ENCODE peak calls at places on chromosomes 5 and 9, in ten cellular contexts. V, B, F, S, Z, A, X, K, Y and O are unnamed samples.

GRCh38 chr9:22813520-22813919 is 366.9 kb downstream of the DMRTA1 start:
- DNase-seq in Z (no peak), A (no peak), V (no peak), F (peak; percentile 41), X (no peak), B (peak; percentile 40), K (no peak), S (peak; percentile 7), Y (no peak), O (no peak)

GRCh38 chr5:131987251-131987650 is 24.2 kb downstream of the ACSL6 start:
- DNase-seq in A (peak; percentile 50), S (no peak), V (no peak), X (no peak), Y (no peak), K (no peak), Z (no peak), F (no peak), B (no peak), O (no peak)

GRCh38 chr5:131589510-131590348 is 45.3 kb downstream of the RAPGEF6 start:
- DNase-seq in X (no peak), Y (peak; percentile 56), K (no peak), V (peak; percentile 20), F (peak; percentile 70), B (peak; percentile 41), S (peak; percentile 56), A (no peak), Z (no peak), O (no peak)

GRCh38 chr5:92991681-92992472 is 589.1 kb downstream of the NR2F1-AS1 start:
- DNase-seq in S (no peak), X (no peak), Z (peak; percentile 32), V (no peak), F (no peak), K (no peak), Y (peak; percentile 56), A (no peak), B (no peak), O (no peak)

GRCh38 chr5:73380710-73381586 is 67.6 kb downstream of the FOXD1 start:
- DNase-seq in S (no peak), Y (peak; percentile 34), F (no peak), X (no peak), Z (no peak), K (no peak), A (no peak), V (no peak), B (no peak), O (no peak)

GRCh38 chr5:169706758-169707450 is 69.8 kb downstream of the DOCK2 start:
- DNase-seq in V (no peak), A (no peak), Y (no peak), F (peak; percentile 10), X (no peak), K (no peak), Z (peak; percentile 50), B (no peak), S (peak; percentile 57), O (no peak)

GRCh38 chr5:127358782-127359181 is 68.2 kb downstream of the MEGF10 start:
- DNase-seq in F (no peak), Z (peak; percentile 6), S (no peak), V (no peak), K (no peak), Y (no peak), B (no peak), A (no peak), X (no peak), O (no peak)

GRCh38 chr5:78720997-78721396 is 72.4 kb upstream of the LHFPL2 start:
- DNase-seq in K (no peak), B (no peak), V (no peak), S (no peak), A (no peak), Y (no peak), Z (no peak), F (no peak), X (no peak), O (no peak)

GRCh38 chr9:92463989-92464388 is 18.3 kb downstream of the ASPN start:
- DNase-seq in X (no peak), Z (peak; percentile 70), Y (no peak), S (peak; percentile 83), B (no peak), K (no peak), F (no peak), V (no peak), A (no peak), O (no peak)

GRCh38 chr5:88770290-88771257 is 112.4 kb downstream of the MEF2C start:
- DNase-seq in S (no peak), F (no peak), K (no peak), Y (no peak), V (no peak), A (no peak), X (no peak), B (no peak), Z (peak; percentile 64), O (no peak)

GRCh38 chr9:14515564-14516198 is 177.6 kb downstream of the ZDHHC21 start:
- DNase-seq in B (peak; percentile 85), F (no peak), A (no peak), Z (no peak), K (peak; percentile 21), Y (peak; percentile 60), S (no peak), X (no peak), V (peak; percentile 73), O (peak; percentile 15)

GRCh38 chr5:149801307-149801985 is 71.3 kb downstream of the PPARGC1B start:
- DNase-seq in X (no peak), B (no peak), K (peak; percentile 38), F (no peak), S (no peak), Y (no peak), A (no peak), V (no peak), Z (no peak), O (no peak)

GRCh38 chr9:127200106-127200862 is 64.3 kb upstream of the GARNL3 start:
- DNase-seq in B (no peak), K (no peak), Y (no peak), X (no peak), F (no peak), V (no peak), S (no peak), A (no peak), Z (no peak), O (no peak)

GRCh38 chr5:177980776-177981175 is 15.3 kb downstream of the PROP1 start:
- DNase-seq in Y (no peak), V (peak; percentile 34), X (no peak), Z (no peak), F (peak; percentile 35), B (no peak), A (no peak), K (no peak), S (no peak), O (no peak)

GRCh38 chr5:135208555-135209494 is 174.8 kb upstream of the PITX1 start:
- DNase-seq in Z (peak; percentile 92), B (no peak), K (no peak), Y (peak; percentile 41), S (peak; percentile 88), V (no peak), F (peak; percentile 37), A (peak; percentile 89), X (no peak), O (peak; percentile 22)

GRCh38 chr9:131728961-131729360 is 10.9 kb downstream of the RAPGEF1 start:
- DNase-seq in A (no peak), X (no peak), V (no peak), S (no peak), K (no peak), Z (no peak), B (no peak), F (peak; percentile 24), Y (no peak), O (no peak)

GRCh38 chr9:6184749-6185645 is 30.6 kb upstream of the IL33 start:
- DNase-seq in A (peak; percentile 46), Y (no peak), F (no peak), S (peak; percentile 24), Z (no peak), X (no peak), V (no peak), B (no peak), K (no peak), O (no peak)

GRCh38 chr5:132260714-132261615 is 3.5 kb downstream of the PDLIM4 start:
- DNase-seq in F (no peak), X (no peak), B (no peak), S (no peak), V (no peak), K (no peak), Y (peak; percentile 20), Z (peak; percentile 91), A (peak; percentile 88), O (no peak)

GRCh38 chr5:124755565-124755964 is 9.1 kb upstream of the ZNF608 start:
- DNase-seq in B (no peak), K (no peak), A (no peak), Z (no peak), S (peak; percentile 51), X (no peak), Y (no peak), F (no peak), V (no peak), O (no peak)

GRCh38 chr5:36529142-36529541 is 77.3 kb upstream of the SLC1A3 start:
- DNase-seq in B (no peak), F (no peak), Z (no peak), A (no peak), V (no peak), K (no peak), X (no peak), Y (no peak), S (no peak), O (no peak)

GRCh38 chr9:91340395-91340794 is 21.3 kb downstream of the AUH start:
- DNase-seq in Y (no peak), F (no peak), V (no peak), A (no peak), S (no peak), B (no peak), K (no peak), Z (no peak), X (no peak), O (no peak)

GRCh38 chr5:180495292-180495691 is 1.1 kb downstream of the CNOT6 start:
- DNase-seq in F (no peak), X (no peak), K (no peak), V (no peak), Z (no peak), S (no peak), A (no peak), Y (no peak), B (no peak), O (no peak)

GRCh38 chr9:70110194-70111041 is 66.8 kb downstream of the MAMDC2 start:
- DNase-seq in F (no peak), A (no peak), X (no peak), Y (no peak), Z (no peak), K (peak; percentile 53), B (peak; percentile 45), V (no peak), S (no peak), O (no peak)

GRCh38 chr9:6805532-6805931 is 47.8 kb downstream of the KDM4C start:
- DNase-seq in B (no peak), Z (peak; percentile 48), A (no peak), K (no peak), X (no peak), Y (no peak), S (peak; percentile 78), F (no peak), V (no peak), O (no peak)

GRCh38 chr5:88660326-88660946 is 222.5 kb downstream of the MEF2C start:
- DNase-seq in B (peak; percentile 49), Y (peak; percentile 74), F (no peak), V (no peak), S (peak; percentile 64), X (no peak), Z (no peak), A (no peak), K (peak; percentile 68), O (no peak)

GRCh38 chr5:41193462-41194166 is 19.7 kb downstream of the C6 start:
- DNase-seq in K (no peak), B (no peak), A (peak; percentile 99), X (no peak), V (no peak), F (no peak), Z (peak; percentile 77), S (no peak), Y (no peak), O (no peak)

GRCh38 chr5:159402328-159402727 is 72.0 kb upstream of the IL12B start:
- DNase-seq in A (no peak), Y (no peak), B (no peak), F (no peak), K (no peak), V (no peak), S (no peak), Z (no peak), X (no peak), O (no peak)

GRCh38 chr5:147190236-147190815 is 44.5 kb upstream of the STK32A start:
- DNase-seq in F (no peak), S (no peak), Y (no peak), Z (no peak), A (no peak), K (no peak), B (no peak), V (no peak), X (no peak), O (no peak)